ENCODE peak calls at places on chromosomes 16 and 17, in eight cellular contexts. One of them, this sample, is unnamed.

GRCh38 chr17:48636177-48637018 is 10.2 kb upstream of the HOXB9 start:
- DNase-seq in IMR-90: peak; percentile 48
- DNase-seq in mammary epithelial cell: peak; percentile 50
- DNase-seq in epithelial cell of esophagus: peak; percentile 37
- DNase-seq in mucosa of descending colon: peak; percentile 92
- DNase-seq in PC-3: peak; percentile 84
- DNase-seq in heart left ventricle: peak; percentile 58
- DNase-seq in GM12864: no peak
- DNase-seq in this sample: peak; percentile 77

GRCh38 chr16:46826618-46827017 is 4.4 kb downstream of the C16orf87 start:
- DNase-seq in mammary epithelial cell: no peak
- DNase-seq in GM12864: no peak
- DNase-seq in IMR-90: peak; percentile 85
- DNase-seq in mucosa of descending colon: no peak
- DNase-seq in PC-3: no peak
- DNase-seq in heart left ventricle: no peak
- DNase-seq in epithelial cell of esophagus: no peak
- DNase-seq in this sample: peak; percentile 27

GRCh38 chr17:50203589-50204345 is 2.3 kb upstream of the COL1A1 start:
- DNase-seq in mammary epithelial cell: no peak
- DNase-seq in epithelial cell of esophagus: no peak
- DNase-seq in mucosa of descending colon: no peak
- DNase-seq in heart left ventricle: no peak
- DNase-seq in GM12864: no peak
- DNase-seq in IMR-90: peak; percentile 96
- DNase-seq in PC-3: no peak
- DNase-seq in this sample: no peak

GRCh38 chr16:88927661-88928060 is 49.3 kb downstream of the CBFA2T3 start:
- DNase-seq in mammary epithelial cell: no peak
- DNase-seq in epithelial cell of esophagus: no peak
- DNase-seq in heart left ventricle: no peak
- DNase-seq in PC-3: no peak
- DNase-seq in mucosa of descending colon: no peak
- DNase-seq in IMR-90: no peak
- DNase-seq in GM12864: no peak
- DNase-seq in this sample: no peak

GRCh38 chr16:89557230-89557935 is 3.1 kb upstream of the RPL13 start:
- DNase-seq in IMR-90: peak; percentile 80
- DNase-seq in epithelial cell of esophagus: peak; percentile 82
- DNase-seq in GM12864: no peak
- DNase-seq in mammary epithelial cell: peak; percentile 56
- DNase-seq in mucosa of descending colon: peak; percentile 96
- DNase-seq in PC-3: peak; percentile 60
- DNase-seq in heart left ventricle: peak; percentile 82
- DNase-seq in this sample: peak; percentile 81

GRCh38 chr16:3009568-3010390 is 2.9 kb upstream of the CLDN9 start:
- DNase-seq in GM12864: no peak
- DNase-seq in mammary epithelial cell: peak; percentile 50
- DNase-seq in mucosa of descending colon: no peak
- DNase-seq in PC-3: peak; percentile 88
- DNase-seq in epithelial cell of esophagus: peak; percentile 87
- DNase-seq in IMR-90: peak; percentile 9
- DNase-seq in heart left ventricle: no peak
- DNase-seq in this sample: no peak

GRCh38 chr16:76386784-76387183 is 109.6 kb downstream of the CNTNAP4 start:
- DNase-seq in mucosa of descending colon: no peak
- DNase-seq in mammary epithelial cell: peak; percentile 25
- DNase-seq in PC-3: peak; percentile 8
- DNase-seq in heart left ventricle: no peak
- DNase-seq in IMR-90: no peak
- DNase-seq in epithelial cell of esophagus: peak; percentile 64
- DNase-seq in GM12864: no peak
- DNase-seq in this sample: no peak

GRCh38 chr17:35932576-35932975 is 2.0 kb upstream of the RDM1 start:
- DNase-seq in epithelial cell of esophagus: no peak
- DNase-seq in mucosa of descending colon: no peak
- DNase-seq in mammary epithelial cell: no peak
- DNase-seq in heart left ventricle: no peak
- DNase-seq in IMR-90: no peak
- DNase-seq in PC-3: no peak
- DNase-seq in GM12864: no peak
- DNase-seq in this sample: no peak

GRCh38 chr17:37701424-37702020 is 43.3 kb downstream of the HNF1B start:
- DNase-seq in mammary epithelial cell: no peak
- DNase-seq in mucosa of descending colon: peak; percentile 82
- DNase-seq in epithelial cell of esophagus: peak; percentile 34
- DNase-seq in heart left ventricle: no peak
- DNase-seq in GM12864: no peak
- DNase-seq in PC-3: peak; percentile 38
- DNase-seq in IMR-90: no peak
- DNase-seq in this sample: peak; percentile 46

GRCh38 chr17:61454095-61454931 is 2.1 kb downstream of the TBX4 start:
- DNase-seq in mucosa of descending colon: no peak
- DNase-seq in IMR-90: no peak
- DNase-seq in PC-3: no peak
- DNase-seq in GM12864: no peak
- DNase-seq in epithelial cell of esophagus: no peak
- DNase-seq in mammary epithelial cell: no peak
- DNase-seq in heart left ventricle: no peak
- DNase-seq in this sample: no peak

GRCh38 chr16:5971106-5971505 is 873.5 kb upstream of the EEF2KMT start:
- DNase-seq in GM12864: no peak
- DNase-seq in mucosa of descending colon: no peak
- DNase-seq in mammary epithelial cell: no peak
- DNase-seq in IMR-90: no peak
- DNase-seq in heart left ventricle: no peak
- DNase-seq in PC-3: no peak
- DNase-seq in epithelial cell of esophagus: no peak
- DNase-seq in this sample: no peak

GRCh38 chr17:61574542-61575351 is 16.3 kb downstream of the NACA2 start:
- DNase-seq in heart left ventricle: no peak
- DNase-seq in PC-3: peak; percentile 89
- DNase-seq in mucosa of descending colon: peak; percentile 50
- DNase-seq in epithelial cell of esophagus: peak; percentile 70
- DNase-seq in GM12864: no peak
- DNase-seq in IMR-90: peak; percentile 65
- DNase-seq in mammary epithelial cell: peak; percentile 57
- DNase-seq in this sample: peak; percentile 6

GRCh38 chr17:16925461-16926060 is 46.4 kb downstream of the TNFRSF13B start:
- DNase-seq in heart left ventricle: no peak
- DNase-seq in mucosa of descending colon: no peak
- DNase-seq in mammary epithelial cell: no peak
- DNase-seq in PC-3: no peak
- DNase-seq in epithelial cell of esophagus: no peak
- DNase-seq in GM12864: no peak
- DNase-seq in IMR-90: no peak
- DNase-seq in this sample: no peak

GRCh38 chr16:76035689-76036088 is 241.5 kb upstream of the CNTNAP4 start:
- DNase-seq in IMR-90: no peak
- DNase-seq in heart left ventricle: no peak
- DNase-seq in epithelial cell of esophagus: peak; percentile 3
- DNase-seq in PC-3: peak; percentile 18
- DNase-seq in GM12864: no peak
- DNase-seq in mammary epithelial cell: peak; percentile 20
- DNase-seq in mucosa of descending colon: no peak
- DNase-seq in this sample: no peak

GRCh38 chr16:86306811-86307517 is 203.4 kb upstream of the FOXF1 start:
- DNase-seq in heart left ventricle: no peak
- DNase-seq in epithelial cell of esophagus: no peak
- DNase-seq in IMR-90: peak; percentile 90
- DNase-seq in mucosa of descending colon: no peak
- DNase-seq in PC-3: no peak
- DNase-seq in mammary epithelial cell: peak; percentile 56
- DNase-seq in GM12864: no peak
- DNase-seq in this sample: no peak

GRCh38 chr17:2207815-2208515 is 95.6 kb downstream of the SMG6 start:
- DNase-seq in mucosa of descending colon: no peak
- DNase-seq in GM12864: no peak
- DNase-seq in heart left ventricle: no peak
- DNase-seq in PC-3: no peak
- DNase-seq in IMR-90: no peak
- DNase-seq in epithelial cell of esophagus: peak; percentile 70
- DNase-seq in mammary epithelial cell: no peak
- DNase-seq in this sample: no peak

GRCh38 chr16:3872216-3872895 is 8.2 kb downstream of the CREBBP start:
- DNase-seq in GM12864: no peak
- DNase-seq in heart left ventricle: no peak
- DNase-seq in epithelial cell of esophagus: no peak
- DNase-seq in IMR-90: no peak
- DNase-seq in mammary epithelial cell: no peak
- DNase-seq in mucosa of descending colon: no peak
- DNase-seq in PC-3: no peak
- DNase-seq in this sample: no peak

GRCh38 chr17:13885953-13886889 is 183.1 kb upstream of the COX10 start:
- DNase-seq in mucosa of descending colon: no peak
- DNase-seq in GM12864: no peak
- DNase-seq in mammary epithelial cell: no peak
- DNase-seq in PC-3: no peak
- DNase-seq in heart left ventricle: peak; percentile 69
- DNase-seq in IMR-90: peak; percentile 69
- DNase-seq in epithelial cell of esophagus: no peak
- DNase-seq in this sample: no peak

GRCh38 chr16:58389724-58390123 is 2.5 kb upstream of the GINS3 start:
- DNase-seq in heart left ventricle: no peak
- DNase-seq in mucosa of descending colon: no peak
- DNase-seq in mammary epithelial cell: no peak
- DNase-seq in PC-3: no peak
- DNase-seq in IMR-90: no peak
- DNase-seq in epithelial cell of esophagus: no peak
- DNase-seq in GM12864: no peak
- DNase-seq in this sample: no peak

GRCh38 chr16:58379736-58380135 is 12.5 kb upstream of the GINS3 start:
- DNase-seq in mucosa of descending colon: no peak
- DNase-seq in IMR-90: no peak
- DNase-seq in mammary epithelial cell: no peak
- DNase-seq in GM12864: no peak
- DNase-seq in heart left ventricle: no peak
- DNase-seq in PC-3: no peak
- DNase-seq in epithelial cell of esophagus: no peak
- DNase-seq in this sample: no peak

GRCh38 chr16:58381661-58382060 is 10.6 kb upstream of the GINS3 start:
- DNase-seq in IMR-90: no peak
- DNase-seq in heart left ventricle: no peak
- DNase-seq in epithelial cell of esophagus: no peak
- DNase-seq in mucosa of descending colon: no peak
- DNase-seq in GM12864: no peak
- DNase-seq in PC-3: no peak
- DNase-seq in mammary epithelial cell: no peak
- DNase-seq in this sample: no peak

GRCh38 chr16:58384437-58385055 is 7.7 kb upstream of the GINS3 start:
- DNase-seq in IMR-90: no peak
- DNase-seq in GM12864: no peak
- DNase-seq in heart left ventricle: no peak
- DNase-seq in mucosa of descending colon: no peak
- DNase-seq in epithelial cell of esophagus: peak; percentile 97
- DNase-seq in mammary epithelial cell: peak; percentile 98
- DNase-seq in PC-3: no peak
- DNase-seq in this sample: peak; percentile 7

GRCh38 chr16:58385218-58385773 is 7.0 kb upstream of the GINS3 start:
- DNase-seq in mammary epithelial cell: no peak
- DNase-seq in PC-3: no peak
- DNase-seq in GM12864: no peak
- DNase-seq in IMR-90: no peak
- DNase-seq in mucosa of descending colon: no peak
- DNase-seq in epithelial cell of esophagus: no peak
- DNase-seq in heart left ventricle: no peak
- DNase-seq in this sample: no peak
- H3K4me3 ChIP-seq in mammary epithelial cell: no peak overlapping the region
- H3K4me3 ChIP-seq in PC-3: no peak overlapping the region
- H3K4me3 ChIP-seq in GM12864: no peak overlapping the region
- H3K4me3 ChIP-seq in IMR-90: no peak overlapping the region
- H3K4me3 ChIP-seq in mucosa of descending colon: no peak overlapping the region
- H3K4me3 ChIP-seq in epithelial cell of esophagus: no peak overlapping the region
- H3K4me3 ChIP-seq in heart left ventricle: no peak overlapping the region
- H3K4me3 ChIP-seq in this sample: no peak overlapping the region

GRCh38 chr17:58577696-58578095 is 63.3 kb upstream of the MTMR4 start:
- DNase-seq in GM12864: peak; percentile 49
- DNase-seq in heart left ventricle: peak; percentile 56
- DNase-seq in PC-3: peak; percentile 80
- DNase-seq in mucosa of descending colon: peak; percentile 55
- DNase-seq in epithelial cell of esophagus: peak; percentile 64
- DNase-seq in mammary epithelial cell: peak; percentile 40
- DNase-seq in IMR-90: peak; percentile 36
- DNase-seq in this sample: peak; percentile 81
- TF ChIP-seq CTCF in GM12864: peak; percentile 80
- TF ChIP-seq CTCF in heart left ventricle: peak; percentile 72
- TF ChIP-seq CTCF in PC-3: peak; percentile 94
- TF ChIP-seq CTCF in mucosa of descending colon: peak; percentile 18
- TF ChIP-seq CTCF in epithelial cell of esophagus: peak; percentile 74
- TF ChIP-seq CTCF in mammary epithelial cell: peak; percentile 84
- TF ChIP-seq CTCF in IMR-90: peak; percentile 52
- TF ChIP-seq CTCF in this sample: peak; percentile 79

DNA sequence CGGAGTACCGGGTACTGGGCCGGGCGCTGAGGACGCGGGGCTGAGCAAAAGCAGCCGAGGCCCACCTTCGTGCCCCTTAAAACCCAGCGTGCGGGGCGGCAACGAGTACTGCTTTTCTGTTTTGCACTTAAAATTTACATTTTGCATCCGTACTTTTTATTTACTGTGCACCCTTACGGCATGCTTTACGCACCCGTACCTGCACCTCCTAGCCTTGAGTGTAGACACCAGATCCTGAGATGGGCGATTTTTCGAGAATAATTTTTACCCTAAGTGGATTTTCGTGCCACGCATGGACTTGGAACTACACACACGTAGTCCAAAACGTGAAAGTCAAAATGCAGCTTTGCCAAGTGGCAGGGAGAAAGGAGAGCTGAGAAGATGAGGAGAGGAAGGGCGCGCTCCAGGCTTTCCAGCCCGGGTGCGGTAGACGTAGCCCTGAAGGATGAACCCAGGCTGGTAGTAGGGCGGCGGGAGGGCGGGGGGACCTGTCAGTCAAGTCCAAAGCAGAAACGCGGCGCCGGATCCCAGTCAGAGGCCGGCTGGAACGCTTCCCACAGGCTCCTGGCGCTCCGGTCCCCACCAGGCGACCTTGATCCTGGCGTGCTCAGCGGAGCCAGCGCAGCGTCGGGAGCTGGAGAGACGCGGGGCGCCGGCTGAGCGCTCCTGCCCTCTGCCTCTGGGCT is 1.2 kb upstream of the CBLN1 start:
- DNase-seq in mucosa of descending colon: peak; percentile 42
- DNase-seq in mammary epithelial cell: no peak
- DNase-seq in GM12864: no peak
- DNase-seq in PC-3: no peak
- DNase-seq in IMR-90: no peak
- DNase-seq in heart left ventricle: peak; percentile 54
- DNase-seq in epithelial cell of esophagus: no peak
- DNase-seq in this sample: no peak
- H3K4me3 ChIP-seq in mucosa of descending colon: no peak overlapping the region
- H3K4me3 ChIP-seq in mammary epithelial cell: no peak overlapping the region
- H3K4me3 ChIP-seq in GM12864: peak overlapping the region; percentile 55
- H3K4me3 ChIP-seq in PC-3: no peak overlapping the region
- H3K4me3 ChIP-seq in IMR-90: no peak overlapping the region
- H3K4me3 ChIP-seq in heart left ventricle: peak overlapping the region; percentile 54
- H3K4me3 ChIP-seq in epithelial cell of esophagus: peak overlapping the region; percentile 29
- H3K4me3 ChIP-seq in this sample: no peak overlapping the region

DNA sequence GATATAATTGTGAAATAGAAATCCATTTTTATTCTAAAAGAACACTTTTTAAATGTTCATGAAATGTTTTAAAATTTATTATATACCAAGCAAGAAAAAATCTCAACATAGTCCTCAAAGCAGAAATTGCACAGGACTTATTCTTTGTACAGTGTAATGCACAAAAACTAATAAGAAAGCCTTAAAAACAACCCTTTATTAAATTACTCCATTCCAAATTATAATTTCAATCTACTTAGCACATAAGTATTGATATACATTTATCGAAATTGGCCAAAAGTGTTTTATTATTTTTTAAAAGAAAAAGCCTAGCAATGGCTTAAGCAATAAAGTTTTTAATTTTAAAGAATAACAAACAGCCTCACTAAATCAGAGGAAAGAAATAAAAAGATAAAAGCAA is 19.1 kb downstream of the NLRC5 start:
- DNase-seq in IMR-90: no peak
- DNase-seq in mammary epithelial cell: no peak
- DNase-seq in epithelial cell of esophagus: no peak
- DNase-seq in heart left ventricle: no peak
- DNase-seq in GM12864: no peak
- DNase-seq in PC-3: no peak
- DNase-seq in mucosa of descending colon: no peak
- DNase-seq in this sample: no peak
- TF ChIP-seq CTCF in IMR-90: no peak
- TF ChIP-seq CTCF in mammary epithelial cell: no peak
- TF ChIP-seq CTCF in epithelial cell of esophagus: no peak
- TF ChIP-seq CTCF in heart left ventricle: no peak
- TF ChIP-seq CTCF in GM12864: no peak
- TF ChIP-seq CTCF in PC-3: no peak
- TF ChIP-seq CTCF in mucosa of descending colon: no peak
- TF ChIP-seq CTCF in this sample: no peak

This sample was measured in GM12865.